ENCODE peak calls at places on chromosome 12, in eight cellular contexts. E is SK-N-SH, I is A549, U is H1, B is K562, C is GM12878, P is HCT116, F is HepG2. O is an unnamed sample.
A peak's percentile ranks its signal among the peaks of the same experiment; 100 is the strongest.

GRCh38 chr12:120110550-120111501 is 5.7 kb downstream of the RAB35 start:
- DNase-seq in E (no peak), I (no peak), U (peak; percentile 61), B (no peak), C (no peak), P (no peak), F (no peak), O (peak; percentile 98)

GRCh38 chr12:109729837-109730200 is 16.2 kb downstream of the FAM222A start:
- DNase-seq in E (peak; percentile 38), I (no peak), U (no peak), B (no peak), C (no peak), P (no peak), F (no peak), O (no peak)

GRCh38 chr12:39840422-39840821 is 220.8 kb upstream of the ABCD2 start:
- DNase-seq in E (no peak), I (no peak), U (no peak), B (no peak), C (no peak), P (no peak), F (no peak), O (no peak)

GRCh38 chr12:120598674-120599463 is 17.7 kb upstream of the POP5 start:
- DNase-seq in E (no peak), I (peak; percentile 65), U (no peak), B (no peak), C (no peak), P (no peak), F (peak; percentile 41), O (peak; percentile 75)

GRCh38 chr12:18982226-18982949 is 147.1 kb upstream of the PLEKHA5 start:
- DNase-seq in E (no peak), I (no peak), U (no peak), B (no peak), C (no peak), P (no peak), F (no peak), O (no peak)

GRCh38 chr12:6361834-6362233 is 13.5 kb downstream of the SCNN1A start:
- DNase-seq in E (no peak), I (peak; percentile 92), U (no peak), B (no peak), C (no peak), P (no peak), F (no peak), O (no peak)

GRCh38 chr12:39354955-39355354 is 88.0 kb downstream of the KIF21A start:
- DNase-seq in E (no peak), I (no peak), U (no peak), B (peak; percentile 17), C (no peak), P (no peak), F (no peak), O (no peak)

GRCh38 chr12:25051171-25051570 is 102.3 kb upstream of the BCAT1 start:
- DNase-seq in E (no peak), I (no peak), U (no peak), B (no peak), C (no peak), P (no peak), F (no peak), O (no peak)

GRCh38 chr12:27552886-27553560 is 29.0 kb downstream of the PPFIBP1 start:
- DNase-seq in E (no peak), I (no peak), U (no peak), B (no peak), C (no peak), P (no peak), F (peak; percentile 50), O (no peak)

GRCh38 chr12:19243577-19243976 is 114.0 kb downstream of the PLEKHA5 start:
- DNase-seq in E (no peak), I (no peak), U (no peak), B (no peak), C (no peak), P (no peak), F (no peak), O (no peak)

GRCh38 chr12:32949815-32950214 is 53.2 kb upstream of the PKP2 start:
- DNase-seq in E (no peak), I (no peak), U (no peak), B (no peak), C (no peak), P (no peak), F (no peak), O (no peak)

GRCh38 chr12:2641209-2641608 is 153.6 kb upstream of the FKBP4 start:
- DNase-seq in E (no peak), I (peak; percentile 43), U (peak; percentile 79), B (peak; percentile 41), C (no peak), P (peak; percentile 47), F (no peak), O (peak; percentile 40)

GRCh38 chr12:17333287-17333686 is 727.3 kb upstream of the LMO3 start:
- DNase-seq in E (no peak), I (peak; percentile 5), U (no peak), B (no peak), C (no peak), P (peak; percentile 3), F (no peak), O (no peak)

GRCh38 chr12:132130690-132131089 is 13.4 kb downstream of the DDX51 start:
- DNase-seq in E (no peak), I (no peak), U (no peak), B (no peak), C (no peak), P (no peak), F (no peak), O (no peak)

GRCh38 chr12:126384029-126384564 is 1318.9 kb downstream of the AACS start:
- DNase-seq in E (no peak), I (no peak), U (no peak), B (no peak), C (no peak), P (no peak), F (no peak), O (no peak)

GRCh38 chr12:12194206-12194605 is 72.6 kb downstream of the LRP6 start:
- DNase-seq in E (no peak), I (peak; percentile 14), U (no peak), B (peak; percentile 9), C (no peak), P (peak; percentile 10), F (peak; percentile 28), O (peak; percentile 5)

GRCh38 chr12:121791671-121792496 is 1.6 kb downstream of the RHOF start:
- DNase-seq in E (no peak), I (no peak), U (no peak), B (no peak), C (no peak), P (no peak), F (peak; percentile 91), O (peak; percentile 43)

GRCh38 chr12:6074979-6075585 is 49.4 kb downstream of the VWF start:
- DNase-seq in E (no peak), I (no peak), U (no peak), B (no peak), C (no peak), P (no peak), F (no peak), O (peak; percentile 59)

GRCh38 chr12:75635606-75636444 is 124.4 kb upstream of the KRR1 start:
- DNase-seq in E (no peak), I (peak; percentile 40), U (no peak), B (peak; percentile 28), C (no peak), P (peak; percentile 99), F (peak; percentile 97), O (peak; percentile 85)

DNA sequence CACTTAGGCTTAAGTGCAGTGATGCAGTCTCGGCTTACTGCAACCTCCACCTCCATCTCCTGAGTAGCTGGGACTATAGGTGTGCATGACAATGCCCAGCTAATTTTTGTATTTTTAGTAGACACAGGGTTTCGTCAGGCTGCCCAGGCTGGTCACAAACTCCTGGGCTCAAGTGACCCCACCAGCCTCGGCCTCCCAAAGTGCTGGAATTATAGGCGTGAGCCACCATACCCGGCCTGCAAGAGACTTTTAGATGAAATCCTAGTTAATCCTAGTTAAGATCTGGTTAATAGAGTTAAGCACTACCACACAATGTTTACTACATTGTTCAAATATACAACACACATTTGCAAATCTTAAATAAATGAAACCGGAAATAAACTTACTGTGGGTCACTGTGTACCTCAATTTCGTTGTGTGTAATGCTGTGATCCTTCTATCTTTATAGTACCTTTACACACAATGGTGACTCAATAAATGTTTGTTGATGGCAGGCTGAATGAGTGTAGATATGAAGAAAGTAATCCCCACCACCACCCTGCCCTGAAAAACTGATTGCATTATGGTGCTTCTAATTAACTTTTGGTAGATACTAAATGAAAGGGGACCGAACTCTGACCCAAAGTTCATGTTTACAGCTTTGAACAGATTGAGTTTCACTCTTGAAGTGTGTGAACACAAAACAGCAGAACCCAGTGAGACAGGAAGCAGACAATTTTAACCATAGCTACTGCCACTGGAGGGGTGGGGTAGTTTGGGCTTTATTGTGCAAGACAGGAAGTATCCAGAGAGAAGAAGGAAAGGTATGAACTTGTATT is 196.7 kb upstream of the AMIGO2 start:
- DNase-seq in E (no peak), I (no peak), U (no peak), B (peak; percentile 59), C (peak; percentile 36), P (no peak), F (peak; percentile 29), O (peak; percentile 90)
- H3K4me3 ChIP-seq in E (no peak overlapping the region), I (no peak overlapping the region), U (no peak overlapping the region), B (no peak overlapping the region), C (no peak overlapping the region), P (no peak overlapping the region), F (no peak overlapping the region), O (no peak overlapping the region)

GRCh38 chr12:41277019-41277770 is 89.1 kb downstream of the PDZRN4 start:
- DNase-seq in E (peak; percentile 34), I (peak; percentile 34), U (no peak), B (peak; percentile 27), C (no peak), P (peak; percentile 19), F (peak; percentile 26), O (peak; percentile 60)

GRCh38 chr12:41269056-41269455 is 80.9 kb downstream of the PDZRN4 start:
- DNase-seq in E (no peak), I (no peak), U (no peak), B (no peak), C (no peak), P (no peak), F (no peak), O (no peak)

GRCh38 chr12:41274643-41275042 is 86.5 kb downstream of the PDZRN4 start:
- DNase-seq in E (no peak), I (no peak), U (no peak), B (no peak), C (no peak), P (no peak), F (no peak), O (no peak)
- TF ChIP-seq MAX in E (no peak), I (no peak), U (no peak), B (no peak), C (no peak), P (no peak), F (no peak), O (no peak)

GRCh38 chr12:49542592-49543160 is 3.8 kb downstream of the KCNH3 start:
- DNase-seq in E (no peak), I (no peak), U (no peak), B (no peak), C (no peak), P (no peak), F (no peak), O (no peak)
- H3K4me3 ChIP-seq in E (no peak overlapping the region), I (no peak overlapping the region), U (no peak overlapping the region), B (no peak overlapping the region), C (no peak overlapping the region), P (no peak overlapping the region), F (no peak overlapping the region), O (no peak overlapping the region)

DNA sequence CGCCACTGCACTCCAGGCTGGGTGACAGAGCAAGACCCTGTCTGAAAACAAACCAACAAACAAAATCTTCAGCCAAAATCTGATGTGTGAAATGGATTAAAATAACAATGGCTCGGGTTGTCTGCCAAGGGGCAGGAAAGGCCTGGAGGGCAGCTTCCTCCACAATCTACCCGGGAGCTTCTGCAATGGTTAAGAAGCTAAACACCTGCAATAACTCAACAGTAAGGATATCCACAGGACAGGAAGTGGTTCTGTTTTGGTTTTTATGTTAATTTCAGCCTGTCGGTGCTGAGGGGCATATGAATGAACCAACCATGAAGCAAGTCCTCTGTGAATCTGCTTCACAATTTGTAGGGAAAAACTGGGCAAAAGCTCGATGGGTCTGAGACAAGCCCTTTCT is 34.4 kb downstream of the RAD52 start:
- DNase-seq in E (no peak), I (no peak), U (no peak), B (no peak), C (no peak), P (no peak), F (no peak), O (peak; percentile 36)
- TF ChIP-seq MAX in E (no peak), I (no peak), U (no peak), B (no peak), C (no peak), P (no peak), F (no peak), O (no peak)

O was measured in NB4.